ENCODE peak calls at places on chromosomes 1 and 21, in six cellular contexts. Q, J, M, F, N and S are unnamed samples.

GRCh38 chr1:112988367-112988766 is 32.4 kb upstream of the SLC16A1 start:
- DNase-seq in J (no peak), N (no peak), F (no peak), M (no peak), Q (no peak), S (no peak)

GRCh38 chr1:96688737-96689136 is 32.8 kb upstream of the PTBP2 start:
- DNase-seq in M (no peak), N (no peak), F (peak), Q (peak), J (no peak), S (peak)

GRCh38 chr1:173504268-173504667 is 27.1 kb downstream of the PRDX6 start:
- DNase-seq in F (no peak), Q (no peak), J (no peak), N (no peak), M (no peak), S (no peak)

GRCh38 chr21:40176732-40177131 is 309.5 kb downstream of the PCP4 start:
- DNase-seq in N (no peak), J (no peak), M (no peak), F (no peak), Q (no peak), S (peak)

GRCh38 chr1:51558375-51558924 is 39.4 kb upstream of the EPS15 start:
- DNase-seq in N (peak), F (no peak), J (no peak), Q (no peak), M (no peak), S (no peak)

GRCh38 chr1:188479146-188479545 is 1650.4 kb downstream of the PLA2G4A start:
- DNase-seq in M (no peak), J (no peak), N (peak), Q (no peak), F (no peak), S (no peak)

GRCh38 chr1:226017070-226017469 is 17.9 kb upstream of the SDE2 start:
- DNase-seq in F (no peak), J (no peak), M (no peak), N (no peak), Q (no peak), S (no peak)

GRCh38 chr1:115492880-115493279 is 148.9 kb upstream of the VANGL1 start:
- DNase-seq in J (no peak), Q (no peak), N (peak), M (no peak), F (no peak), S (no peak)

GRCh38 chr1:230166366-230167132 is 99.5 kb downstream of the GALNT2 start:
- DNase-seq in F (no peak), M (no peak), Q (no peak), N (no peak), J (no peak), S (no peak)

GRCh38 chr1:39573097-39573465 is 3.5 kb downstream of the PABPC4 start:
- DNase-seq in F (no peak), N (no peak), Q (no peak), J (no peak), M (no peak), S (no peak)

GRCh38 chr1:226711976-226712778 is 26.9 kb downstream of the ITPKB start:
- DNase-seq in N (no peak), M (peak), Q (no peak), J (no peak), F (no peak), S (no peak)

GRCh38 chr21:41634211-41634694 is 126.3 kb upstream of the TMPRSS2 start:
- DNase-seq in J (peak), Q (no peak), M (no peak), F (no peak), N (no peak), S (no peak)

GRCh38 chr1:48931571-48932251 is 155.0 kb upstream of the BEND5 start:
- DNase-seq in Q (no peak), N (no peak), M (no peak), F (no peak), J (no peak), S (no peak)

GRCh38 chr1:157040802-157041201 is 4.7 kb downstream of the ARHGEF11 start:
- DNase-seq in J (no peak), Q (no peak), M (no peak), N (peak), F (no peak), S (no peak)

GRCh38 chr1:71521655-71522264 is 440.9 kb upstream of the ZRANB2 start:
- DNase-seq in N (peak), M (no peak), F (peak), J (no peak), Q (no peak), S (peak)

GRCh38 chr1:22387888-22388564 is 63.6 kb upstream of the ZBTB40 start:
- DNase-seq in J (no peak), Q (no peak), M (no peak), F (no peak), N (no peak), S (no peak)

GRCh38 chr1:44924835-44925464 is 61.4 kb downstream of the EIF2B3 start:
- DNase-seq in F (no peak), J (no peak), N (peak), M (no peak), Q (no peak), S (no peak)

GRCh38 chr1:87951852-87952251 is 623.2 kb downstream of the LMO4 start:
- DNase-seq in M (no peak), J (no peak), F (no peak), N (no peak), Q (no peak), S (no peak)

GRCh38 chr1:193707271-193708015 is 521.0 kb upstream of the B3GALT2 start:
- DNase-seq in N (peak), Q (no peak), F (no peak), M (no peak), J (no peak), S (no peak)

GRCh38 chr1:99645199-99645598 is 714 bp upstream of the PALMD start:
- DNase-seq in M (no peak), J (no peak), N (peak), F (no peak), Q (no peak), S (no peak)

GRCh38 chr1:65983500-65983899 is 190.8 kb downstream of the PDE4B start:
- DNase-seq in Q (no peak), J (no peak), M (no peak), N (no peak), F (no peak), S (no peak)

GRCh38 chr1:6348511-6349191 is 44.9 kb downstream of the ACOT7 start:
- DNase-seq in Q (no peak), M (peak), N (no peak), F (no peak), J (no peak), S (no peak)

GRCh38 chr1:226604846-226605572 is 56.4 kb downstream of the STUM start:
- DNase-seq in N (no peak), M (no peak), F (no peak), Q (no peak), J (no peak), S (no peak)

GRCh38 chr1:156618853-156619581 is at the start of gene HAPLN2:
- DNase-seq in N (no peak), F (peak), Q (no peak), M (no peak), J (no peak), S (no peak)

GRCh38 chr1:80836505-80836904 is 964.2 kb upstream of the ADGRL2 start:
- DNase-seq in M (no peak), J (no peak), N (no peak), Q (no peak), F (no peak), S (no peak)

GRCh38 chr1:36109041-36109679 is 15.9 kb downstream of the COL8A2 start:
- DNase-seq in J (no peak), M (peak), F (no peak), Q (no peak), N (peak), S (no peak)

GRCh38 chr1:239893127-239893731 is 198.5 kb upstream of the FMN2 start:
- DNase-seq in Q (no peak), M (no peak), J (no peak), N (no peak), F (no peak), S (no peak)

GRCh38 chr1:78472851-78473496 is 17.8 kb upstream of the PTGFR start:
- DNase-seq in Q (no peak), M (no peak), J (no peak), N (peak), F (no peak), S (no peak)

GRCh38 chr1:230587056-230587455 is 55.2 kb upstream of the COG2 start:
- DNase-seq in M (no peak), Q (no peak), F (no peak), N (no peak), J (no peak), S (no peak)